ENCODE peak calls at places on chromosomes 5 and 9, in six cellular contexts. I is CD4-positive, alpha-beta T cell; Z is OCI-LY7; P is heart right ventricle; D is dorsolateral prefrontal cortex; L is hepatocyte. H is an unnamed sample.

GRCh38 chr5:113866763-113867162 is 353.3 kb downstream of the YTHDC2 start:
- DNase-seq in I (no peak), Z (no peak), L (no peak), D (no peak), P (no peak), H (no peak)

GRCh38 chr5:16916262-16916878 is 19.7 kb downstream of the MYO10 start:
- DNase-seq in L (no peak), I (no peak), Z (no peak), D (no peak), P (no peak), H (no peak)

GRCh38 chr5:63323926-63324325 is 638.3 kb downstream of the HTR1A start:
- DNase-seq in P (no peak), D (no peak), Z (no peak), L (no peak), I (no peak), H (no peak)

GRCh38 chr9:37042421-37042820 is 8.4 kb upstream of the PAX5 start:
- DNase-seq in D (no peak), L (no peak), I (no peak), Z (no peak), P (no peak), H (no peak)

GRCh38 chr9:135216666-135217431 is 129.4 kb downstream of the OLFM1 start:
- DNase-seq in I (no peak), Z (no peak), L (no peak), D (no peak), P (peak), H (peak)

GRCh38 chr5:52943285-52943684 is 45.9 kb upstream of the ITGA2 start:
- DNase-seq in P (no peak), Z (peak), D (no peak), I (no peak), L (no peak), H (no peak)

GRCh38 chr9:93673271-93673843 is 97.0 kb downstream of the PHF2 start:
- DNase-seq in L (no peak), I (peak), Z (no peak), P (peak), D (no peak), H (no peak)

GRCh38 chr5:15014809-15015208 is 143.2 kb upstream of the ANKH start:
- DNase-seq in L (peak), D (no peak), Z (no peak), P (no peak), I (no peak), H (no peak)

GRCh38 chr5:98741926-98742325 is 31.5 kb upstream of the RGMB start:
- DNase-seq in P (no peak), D (no peak), I (no peak), L (no peak), Z (no peak), H (no peak)

GRCh38 chr5:75707911-75708509 is 9.2 kb downstream of the POC5 start:
- DNase-seq in I (no peak), Z (no peak), P (no peak), D (no peak), L (no peak), H (no peak)

GRCh38 chr9:126501383-126502331 is 112.1 kb upstream of the LMX1B start:
- DNase-seq in Z (no peak), D (no peak), I (no peak), L (no peak), P (no peak), H (no peak)

GRCh38 chr9:116546711-116547581 is 140.2 kb upstream of the TRIM32 start:
- DNase-seq in Z (no peak), L (peak), I (no peak), D (no peak), P (no peak), H (no peak)

GRCh38 chr5:178116406-178116885 is 3.1 kb downstream of the N4BP3 start:
- DNase-seq in L (no peak), D (no peak), P (no peak), Z (peak), I (peak), H (no peak)

GRCh38 chr9:100595391-100596199 is 17.7 kb downstream of the CAVIN4 start:
- DNase-seq in Z (peak), L (peak), P (no peak), D (no peak), I (no peak), H (no peak)

GRCh38 chr5:56476487-56476856 is 243.3 kb upstream of the ANKRD55 start:
- DNase-seq in L (no peak), Z (no peak), P (no peak), D (no peak), I (no peak), H (no peak)

GRCh38 chr9:2755285-2755684 is 38.0 kb downstream of the KCNV2 start:
- DNase-seq in L (no peak), Z (no peak), I (no peak), D (no peak), P (no peak), H (no peak)

GRCh38 chr5:158522001-158522400 is 577.7 kb downstream of the EBF1 start:
- DNase-seq in L (no peak), P (no peak), D (no peak), I (no peak), Z (no peak), H (no peak)

GRCh38 chr5:172860520-172861443 is 26.7 kb downstream of the ERGIC1 start:
- DNase-seq in D (peak), P (peak), L (no peak), Z (no peak), I (no peak), H (peak)

GRCh38 chr5:77993799-77994318 is 217.7 kb upstream of the TBCA start:
- DNase-seq in D (peak), P (no peak), L (no peak), Z (no peak), I (no peak), H (no peak)

GRCh38 chr5:138435943-138436342 is 2.9 kb upstream of the REEP2 start:
- DNase-seq in D (no peak), L (no peak), P (no peak), I (no peak), Z (no peak), H (no peak)

GRCh38 chr5:124649548-124650501 is 96.6 kb downstream of the ZNF608 start:
- DNase-seq in Z (peak), I (peak), D (no peak), L (peak), P (peak), H (peak)

GRCh38 chr9:136856541-136857141 is 4.5 kb downstream of the MAMDC4 start:
- DNase-seq in P (peak), Z (no peak), L (peak), D (no peak), I (no peak), H (peak)

GRCh38 chr9:86674475-86674874 is 272.8 kb downstream of the GAS1 start:
- DNase-seq in D (no peak), L (no peak), P (no peak), Z (no peak), I (no peak), H (no peak)

GRCh38 chr5:32613050-32613672 is 27.8 kb downstream of the SUB1 start:
- DNase-seq in Z (peak), I (peak), L (peak), D (peak), P (peak), H (peak)

GRCh38 chr5:4511996-4512656 is 628.0 kb upstream of the ADAMTS16 start:
- DNase-seq in L (peak), Z (no peak), D (peak), I (no peak), P (peak), H (no peak)

GRCh38 chr5:72355706-72356299 is 35.6 kb downstream of the PTCD2 start:
- DNase-seq in L (peak), P (no peak), D (peak), I (no peak), Z (no peak), H (no peak)

GRCh38 chr5:14749579-14750091 is 85.1 kb downstream of the OTULIN start:
- DNase-seq in P (no peak), I (no peak), L (no peak), D (no peak), Z (no peak), H (no peak)

GRCh38 chr9:87639949-87640348 is 86.0 kb upstream of the CTSL start:
- DNase-seq in I (no peak), D (no peak), L (no peak), Z (no peak), P (no peak), H (no peak)

GRCh38 chr9:134377976-134378375 is 51.7 kb downstream of the RXRA start:
- DNase-seq in I (no peak), P (peak), Z (no peak), L (no peak), D (no peak), H (peak)

GRCh38 chr5:143372187-143372829 is 31.2 kb downstream of the NR3C1 start:
- DNase-seq in P (no peak), Z (no peak), L (no peak), D (no peak), I (no peak), H (no peak)

GRCh38 chr9:37910271-37910670 is 6.3 kb upstream of the SLC25A51 start:
- DNase-seq in L (no peak), P (no peak), D (no peak), Z (no peak), I (no peak), H (no peak)

GRCh38 chr9:133718533-133719315 is 19.4 kb downstream of the SARDH start:
- DNase-seq in L (no peak), Z (no peak), D (no peak), I (no peak), P (no peak), H (no peak)

GRCh38 chr5:137265457-137265856 is 233.7 kb downstream of the SPOCK1 start:
- DNase-seq in I (no peak), P (no peak), D (no peak), L (no peak), Z (no peak), H (no peak)

GRCh38 chr5:96023518-96023917 is 61.9 kb upstream of the ELL2 start:
- DNase-seq in I (no peak), D (no peak), Z (no peak), L (no peak), P (no peak), H (no peak)

GRCh38 chr5:81601912-81602311 is 149.0 kb downstream of the SSBP2 start:
- DNase-seq in I (no peak), D (no peak), P (no peak), Z (no peak), L (no peak), H (no peak)

GRCh38 chr9:126705767-126706697 is 92.3 kb downstream of the LMX1B start:
- DNase-seq in D (peak), L (peak), I (peak), P (peak), Z (peak), H (peak)

GRCh38 chr9:110514861-110515260 is 64.7 kb downstream of the SVEP1 start:
- DNase-seq in D (no peak), I (no peak), P (no peak), L (no peak), Z (no peak), H (no peak)

GRCh38 chr9:134442486-134443168 is 116.4 kb downstream of the RXRA start:
- DNase-seq in L (no peak), P (peak), I (no peak), Z (no peak), D (no peak), H (peak)

GRCh38 chr9:86126998-86127972 is 27.9 kb upstream of the GOLM1 start:
- DNase-seq in Z (no peak), D (peak), I (no peak), P (peak), L (peak), H (peak)

GRCh38 chr5:87754009-87754757 is 341.5 kb upstream of the CCNH start:
- DNase-seq in P (no peak), L (no peak), I (no peak), D (no peak), Z (no peak), H (no peak)
- H3K27ac ChIP-seq in P (no peak), L (no peak), I (no peak), D (peak), Z (no peak), H (no peak)

GRCh38 chr5:68332546-68332945 is 117.0 kb downstream of the PIK3R1 start:
- DNase-seq in P (no peak), L (no peak), Z (no peak), I (no peak), D (no peak), H (no peak)

GRCh38 chr5:68334550-68334880 is 119.0 kb downstream of the PIK3R1 start:
- DNase-seq in L (no peak), Z (no peak), P (no peak), D (no peak), I (no peak), H (no peak)

GRCh38 chr5:68336200-68336599 is 120.6 kb downstream of the PIK3R1 start:
- DNase-seq in P (no peak), L (no peak), I (no peak), Z (no peak), D (no peak), H (no peak)

GRCh38 chr5:68335075-68335474 is 119.5 kb downstream of the PIK3R1 start:
- DNase-seq in I (no peak), L (no peak), Z (no peak), P (no peak), D (no peak), H (no peak)

DNA sequence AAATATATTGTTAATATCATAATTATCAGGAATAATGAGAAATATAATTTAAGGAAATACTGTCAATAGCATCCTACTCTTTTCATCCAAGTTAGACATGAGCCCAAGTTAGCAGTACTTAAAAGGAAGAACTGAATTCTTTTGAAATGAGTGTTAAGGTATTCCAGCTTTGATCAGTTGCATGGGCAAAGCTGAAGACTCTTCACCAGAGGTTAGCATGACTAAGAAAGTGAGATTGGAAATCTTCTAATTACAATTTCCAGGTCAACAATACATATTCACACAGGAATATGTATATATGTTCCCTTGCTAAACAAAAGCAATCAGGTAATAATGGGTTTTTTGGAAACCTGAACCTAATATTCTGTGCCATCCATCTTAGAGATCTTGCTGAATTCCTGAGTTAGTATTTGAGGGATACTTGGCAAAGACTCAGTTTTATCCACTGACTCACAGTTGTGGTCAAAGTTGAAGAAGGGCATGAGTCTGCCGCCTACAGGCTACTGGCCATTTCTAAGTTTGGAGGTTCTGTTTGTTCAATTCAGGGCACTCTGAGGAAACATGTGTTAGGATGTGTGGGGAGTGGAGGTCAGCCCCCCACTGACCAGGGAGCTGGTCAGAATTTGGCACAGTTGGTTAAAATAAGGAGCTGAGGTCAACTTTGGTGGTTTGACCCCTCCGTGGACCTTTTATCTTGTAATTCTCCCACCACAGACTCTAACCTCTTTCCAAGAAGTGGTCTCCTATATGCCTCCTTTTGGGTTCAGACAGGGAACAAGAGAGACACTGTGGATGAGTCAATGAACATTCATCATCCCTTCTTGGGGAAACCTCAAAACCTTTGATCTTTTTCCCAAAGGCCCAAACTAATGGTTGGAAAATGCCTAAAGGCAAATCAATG is 118.3 kb downstream of the PIK3R1 start:
- DNase-seq in Z (no peak), D (no peak), P (no peak), L (no peak), I (no peak), H (no peak)
- TF ChIP-seq CTCF in Z (no peak), D (no peak), P (no peak), L (no peak), I (no peak), H (no peak)

DNA sequence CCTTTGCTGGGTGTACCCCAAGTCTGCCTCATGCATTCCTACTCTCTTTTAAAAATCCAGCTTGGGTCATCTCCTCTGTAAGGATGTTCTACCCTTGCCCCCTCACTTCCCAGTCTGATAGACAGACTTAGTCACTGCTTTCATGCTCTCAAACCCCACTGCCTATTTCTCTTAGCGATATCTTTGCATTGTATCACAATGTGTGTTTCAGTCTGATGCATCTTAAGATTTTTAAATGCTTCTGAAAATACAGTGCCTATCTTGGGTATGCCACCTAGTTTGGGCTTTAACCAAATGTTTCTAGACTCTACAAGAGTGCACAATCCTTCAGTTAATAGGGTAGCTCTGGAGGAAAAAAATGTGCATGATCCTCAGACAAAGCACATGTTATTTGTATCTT is 97.8 kb downstream of the SNX18 start:
- DNase-seq in L (no peak), P (no peak), I (no peak), Z (no peak), D (no peak), H (no peak)
- H3K27ac ChIP-seq in L (no peak), P (no peak), I (no peak), Z (no peak), D (no peak), H (no peak)

DNA sequence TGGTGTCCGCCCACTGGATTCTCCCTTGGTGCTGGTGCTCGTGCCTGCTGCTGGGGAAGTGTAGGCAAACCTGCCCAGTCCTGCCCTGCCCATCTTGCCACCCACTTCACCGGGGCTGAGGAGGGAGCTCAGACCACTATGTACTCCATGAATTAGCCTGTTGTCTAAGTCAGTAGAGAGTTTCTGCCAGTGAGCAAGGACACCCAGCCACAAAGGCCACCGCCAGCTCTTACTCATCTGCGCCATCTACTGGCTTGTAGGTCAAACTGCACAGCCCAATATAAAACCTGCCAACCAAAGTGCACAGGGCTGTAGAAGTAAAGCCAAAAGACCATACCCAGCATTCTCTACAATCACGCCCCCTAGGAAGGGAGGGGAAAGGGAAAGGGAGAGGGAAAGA is 102.3 kb downstream of the GLIS3 start:
- DNase-seq in P (no peak), D (no peak), Z (peak), L (no peak), I (no peak), H (no peak)
- TF ChIP-seq CTCF in P (no peak), D (peak), Z (peak), L (peak), I (no peak), H (no peak)

DNA sequence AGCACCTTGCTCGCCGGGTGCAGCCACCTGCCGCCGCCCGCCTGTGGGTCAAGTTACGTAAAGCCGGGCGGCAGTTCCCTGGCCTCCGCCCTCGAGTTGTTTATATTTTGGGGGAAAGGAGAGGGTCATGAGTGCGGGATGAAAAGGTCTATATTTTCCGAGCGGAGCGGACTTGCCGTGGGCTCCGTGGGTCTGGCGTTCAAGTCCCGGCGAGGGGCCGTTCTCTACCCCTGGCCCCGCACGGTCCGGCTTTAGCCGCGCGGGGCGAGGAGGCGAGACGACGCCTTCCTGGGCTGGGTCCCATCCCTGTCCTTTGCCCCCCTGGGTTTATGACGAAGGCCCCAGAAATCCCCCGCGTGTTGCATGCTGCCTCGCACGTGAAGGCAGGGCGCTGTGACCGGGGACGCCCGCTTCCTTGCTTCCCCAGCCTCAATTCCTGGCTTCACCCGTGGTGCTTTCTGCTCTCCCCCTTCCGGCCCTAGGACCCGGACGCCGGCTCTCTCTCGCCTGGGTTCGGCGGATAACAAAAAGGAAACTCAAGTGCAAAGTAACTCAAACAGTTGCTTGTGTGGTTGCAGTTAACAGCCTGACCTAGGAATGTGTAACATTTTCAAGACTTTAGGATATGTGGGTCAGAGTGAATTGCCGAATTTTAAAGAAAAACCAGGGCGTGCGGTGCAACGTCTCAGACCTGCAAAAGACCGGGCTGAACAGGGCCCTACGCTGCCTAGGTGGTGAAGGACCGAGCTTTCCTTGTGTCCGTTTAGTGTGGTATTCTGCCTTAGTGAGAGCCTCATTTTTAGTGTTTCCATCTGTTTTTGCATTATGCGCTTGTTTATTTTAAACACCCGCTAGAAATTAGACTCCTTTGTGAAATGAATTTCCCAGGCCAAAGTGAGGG is 810 bp downstream of the VPS13A start:
- DNase-seq in I (peak), P (peak), Z (peak), D (no peak), L (peak), H (peak)
- H3K27ac ChIP-seq in I (peak), P (peak), Z (peak), D (peak), L (peak), H (peak)

DNA sequence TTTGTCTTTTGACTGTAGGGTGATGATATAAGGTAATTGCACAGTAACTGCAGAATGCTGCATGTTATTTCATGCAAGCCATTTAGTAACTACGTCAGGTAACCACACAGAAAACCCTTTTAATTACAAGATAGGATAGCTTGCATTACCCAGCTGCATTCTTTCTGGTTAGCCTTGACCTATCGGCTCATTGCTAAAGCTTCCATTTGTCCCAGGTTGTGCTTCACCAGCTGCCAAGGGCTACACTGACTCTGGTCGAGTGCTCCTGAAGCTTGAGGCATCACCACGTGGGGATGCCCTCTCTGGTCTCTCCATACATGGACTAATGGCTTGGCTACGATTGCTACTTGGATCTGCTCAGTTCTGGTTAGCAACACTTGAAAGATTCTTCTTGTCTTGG is 81.1 kb upstream of the SLC12A2 start:
- DNase-seq in Z (no peak), P (no peak), L (no peak), I (no peak), D (no peak), H (no peak)
- TF ChIP-seq CTCF in Z (no peak), P (no peak), L (no peak), I (no peak), D (no peak), H (no peak)

H was measured in psoas muscle.